ENCODE peak calls at places on chromosomes 7 and 10, in seven cellular contexts. S, L, X, I, J, R and A are unnamed samples.

GRCh38 chr7:146781352-146782116 is 664.9 kb downstream of the CNTNAP2 start:
- DNase-seq in X (no peak), I (no peak), L (no peak), J (no peak), S (no peak), R (peak), A (no peak)

GRCh38 chr10:451021-451471 is 238.4 kb downstream of the DIP2C start:
- DNase-seq in J (no peak), S (no peak), I (no peak), X (no peak), R (peak), L (no peak), A (no peak)

GRCh38 chr10:89391882-89392756 is at the start of gene IFIT1:
- DNase-seq in I (peak), R (peak), L (peak), S (no peak), J (peak), X (peak), A (peak)

GRCh38 chr7:125648543-125648942 is 718.9 kb upstream of the POT1 start:
- DNase-seq in R (no peak), X (no peak), J (no peak), L (no peak), S (no peak), I (no peak), A (no peak)

GRCh38 chr10:79179404-79180309 is 110.9 kb downstream of the ZMIZ1 start:
- DNase-seq in L (no peak), S (no peak), I (no peak), X (no peak), J (no peak), R (no peak), A (no peak)

GRCh38 chr10:127855584-127855881 is 37.2 kb downstream of the CLRN3 start:
- DNase-seq in R (no peak), X (no peak), S (no peak), L (no peak), J (no peak), I (no peak), A (no peak)

GRCh38 chr10:74750848-74751274 is 75.5 kb upstream of the KAT6B start:
- DNase-seq in X (no peak), S (no peak), I (no peak), L (no peak), J (no peak), R (no peak), A (no peak)

GRCh38 chr7:105215821-105216220 is 172.9 kb downstream of the SRPK2 start:
- DNase-seq in J (no peak), R (no peak), X (no peak), I (no peak), S (no peak), L (no peak), A (no peak)

GRCh38 chr10:3473271-3473670 is 300.7 kb upstream of the PITRM1 start:
- DNase-seq in J (no peak), I (no peak), X (no peak), R (no peak), S (no peak), L (no peak), A (no peak)

GRCh38 chr7:45682358-45682735 is 108.2 kb downstream of the ADCY1 start:
- DNase-seq in R (no peak), L (no peak), S (peak), J (no peak), I (no peak), X (no peak), A (no peak)

GRCh38 chr7:41924798-41925197 is 221.9 kb upstream of the INHBA start:
- DNase-seq in L (no peak), R (no peak), X (no peak), I (no peak), J (no peak), S (no peak), A (no peak)

GRCh38 chr10:118918116-118918515 is 111.4 kb upstream of the NANOS1 start:
- DNase-seq in R (no peak), S (no peak), I (no peak), L (no peak), J (no peak), X (no peak), A (no peak)

GRCh38 chr10:121460733-121461132 is 137.5 kb downstream of the FGFR2 start:
- DNase-seq in X (no peak), I (no peak), L (no peak), S (no peak), R (no peak), J (no peak), A (no peak)

GRCh38 chr7:9645756-9646155 is 1212.3 kb downstream of the NXPH1 start:
- DNase-seq in I (no peak), S (no peak), L (no peak), R (no peak), X (no peak), J (no peak), A (no peak)

GRCh38 chr10:67612156-67612555 is 83.8 kb downstream of the CTNNA3 start:
- DNase-seq in J (no peak), R (no peak), L (no peak), X (no peak), I (no peak), S (no peak), A (no peak)

GRCh38 chr10:34732926-34733325 is 82.2 kb downstream of the PARD3 start:
- DNase-seq in S (no peak), L (peak), X (peak), I (peak), J (no peak), R (peak), A (no peak)

GRCh38 chr10:27794157-27794556 is 48.5 kb upstream of the MKX start:
- DNase-seq in L (no peak), S (no peak), R (peak), X (no peak), I (peak), J (no peak), A (no peak)

GRCh38 chr10:83580373-83581012 is 558.8 kb upstream of the GHITM start:
- DNase-seq in R (no peak), L (no peak), S (no peak), J (no peak), X (no peak), I (no peak), A (no peak)

GRCh38 chr7:150374026-150374425 is 5.1 kb upstream of the ZNF775 start:
- DNase-seq in L (no peak), R (no peak), J (no peak), X (peak), S (no peak), I (no peak), A (no peak)

GRCh38 chr7:150372271-150373048 is 3.8 kb downstream of the REPIN1 start:
- DNase-seq in I (no peak), X (no peak), S (peak), L (no peak), J (no peak), R (no peak), A (no peak)

GRCh38 chr7:150374472-150374871 is 4.7 kb upstream of the ZNF775 start:
- DNase-seq in R (no peak), J (no peak), X (no peak), L (no peak), I (no peak), S (no peak), A (no peak)

GRCh38 chr7:150371996-150372270 is 3.3 kb downstream of the REPIN1 start:
- DNase-seq in L (no peak), S (peak), X (no peak), I (no peak), R (no peak), J (no peak), A (no peak)

DNA sequence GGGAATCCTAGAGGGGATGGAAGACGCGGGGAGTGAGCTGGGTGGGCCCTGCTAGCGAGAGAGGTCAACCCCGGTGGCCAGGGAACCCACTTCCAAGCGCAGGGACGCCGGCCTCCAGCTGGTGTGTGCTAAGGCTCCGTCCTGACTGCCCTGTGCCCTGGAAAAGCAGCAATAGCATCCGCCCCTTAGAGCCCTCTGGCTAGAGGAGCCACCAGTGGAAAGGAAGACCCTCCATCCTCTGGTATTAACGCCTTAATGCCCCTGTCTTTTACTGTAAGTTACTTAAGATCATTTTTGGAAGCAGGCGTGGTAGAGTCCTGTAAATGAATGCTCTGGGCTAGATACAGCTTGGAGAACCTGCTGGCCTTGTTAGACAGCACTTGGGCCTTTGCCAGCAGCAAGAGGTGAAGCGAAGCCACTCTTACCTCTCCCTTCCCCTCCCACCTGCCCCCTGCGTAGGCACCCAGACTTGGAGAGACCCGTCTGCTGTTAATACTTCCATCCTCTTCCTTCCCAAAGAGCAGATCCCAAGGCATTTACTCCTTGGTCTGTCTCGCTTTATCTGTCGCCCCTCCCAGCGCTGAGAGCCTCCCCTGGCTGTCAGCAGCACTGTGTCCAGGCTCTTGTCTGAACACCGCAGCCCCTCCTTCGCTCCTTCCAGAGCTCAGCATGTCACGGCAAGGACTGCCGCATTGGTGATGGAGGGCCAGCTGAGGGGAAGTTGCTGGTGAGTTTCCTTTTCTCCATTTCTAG is 4.6 kb downstream of the REPIN1 start:
- DNase-seq in L (no peak), J (no peak), S (no peak), I (no peak), X (peak), R (peak), A (no peak)
- TF ChIP-seq POLR2A in L (no peak), J (no peak), S (no peak), I (no peak), X (peak), R (no peak), A (no peak)

GRCh38 chr10:71349401-71349800 is 30.3 kb downstream of the SLC29A3 start:
- DNase-seq in I (peak), J (no peak), X (no peak), L (no peak), R (no peak), S (no peak), A (no peak)

GRCh38 chr10:71346731-71347130 is 27.7 kb downstream of the SLC29A3 start:
- DNase-seq in I (no peak), J (no peak), L (no peak), S (no peak), R (no peak), X (no peak), A (no peak)

GRCh38 chr10:71345720-71346119 is 26.7 kb downstream of the SLC29A3 start:
- DNase-seq in J (no peak), L (no peak), R (no peak), I (no peak), X (peak), S (peak), A (no peak)

GRCh38 chr10:71348850-71349249 is 29.8 kb downstream of the SLC29A3 start:
- DNase-seq in J (no peak), S (no peak), X (no peak), R (no peak), L (no peak), I (no peak), A (no peak)

DNA sequence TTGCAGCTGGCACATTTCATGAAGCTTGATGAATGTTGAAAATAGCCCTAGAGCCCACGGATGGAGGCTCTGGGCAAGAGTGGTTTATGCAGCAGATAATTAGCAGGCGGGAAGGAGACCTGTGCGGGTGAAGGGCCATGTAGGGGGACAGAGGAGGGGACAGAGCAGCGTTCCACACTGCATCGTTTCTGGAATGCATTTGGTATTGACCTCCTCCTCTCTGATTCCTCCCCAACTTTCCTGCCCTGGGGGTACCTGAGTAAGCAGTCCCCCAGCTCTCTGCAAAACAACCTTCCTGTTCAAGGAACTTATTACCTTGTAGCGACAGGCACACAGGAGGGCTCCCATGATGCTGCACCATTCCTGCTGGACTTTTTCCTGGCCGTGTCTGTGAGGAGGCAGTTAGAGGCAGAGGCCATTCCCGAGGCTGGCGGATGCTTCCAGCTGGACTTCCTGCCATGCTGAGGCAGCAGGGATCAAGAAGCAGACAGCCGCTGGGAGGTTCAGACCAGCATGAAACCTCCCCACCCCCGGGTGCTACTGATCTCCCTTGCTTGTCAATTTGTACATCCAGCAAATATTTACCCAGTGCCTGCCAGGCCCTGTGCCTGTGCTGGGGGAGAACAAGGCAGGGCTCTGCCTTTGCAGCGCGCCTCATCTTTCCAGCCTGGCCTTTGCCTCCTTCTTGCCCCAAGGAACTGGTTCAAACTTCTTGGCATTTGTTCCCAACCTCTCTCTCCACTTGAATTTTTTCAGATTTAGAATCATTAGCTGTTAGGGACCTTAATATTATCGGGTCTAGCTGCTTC is 28.7 kb downstream of the SLC29A3 start:
- DNase-seq in I (peak), J (no peak), X (no peak), L (no peak), R (no peak), S (peak), A (no peak)
- TF ChIP-seq POLR2A in I (no peak), J (no peak), X (no peak), L (no peak), R (no peak), S (no peak), A (no peak)

GRCh38 chr10:99659868-99660366 is 608 bp downstream of the ENTPD7 start:
- DNase-seq in I (no peak), L (no peak), J (no peak), S (no peak), R (no peak), X (no peak), A (no peak)

GRCh38 chr10:99660662-99661369 is 1.5 kb downstream of the ENTPD7 start:
- DNase-seq in L (no peak), S (no peak), X (no peak), R (no peak), I (no peak), J (no peak), A (no peak)

GRCh38 chr10:99658622-99659030 is 683 bp upstream of the ENTPD7 start:
- DNase-seq in L (peak), S (peak), X (peak), R (peak), I (peak), J (peak), A (no peak)

GRCh38 chr10:99661370-99661749 is 2.1 kb downstream of the ENTPD7 start:
- DNase-seq in L (no peak), S (no peak), X (no peak), J (no peak), I (peak), R (no peak), A (peak)

GRCh38 chr10:99659031-99659867 is at the start of gene ENTPD7:
- DNase-seq in S (peak), L (peak), R (peak), J (peak), I (peak), X (peak), A (peak)
- TF ChIP-seq POLR2A in S (peak), L (peak), R (peak), J (no peak), I (peak), X (peak), A (peak)

GRCh38 chr7:131501422-131501821 is 55.0 kb downstream of the PODXL start:
- DNase-seq in R (peak), I (no peak), S (no peak), J (no peak), X (no peak), L (no peak), A (no peak)

GRCh38 chr7:131504157-131504899 is 52.1 kb downstream of the PODXL start:
- DNase-seq in S (no peak), R (no peak), J (no peak), X (no peak), L (no peak), I (no peak), A (no peak)

GRCh38 chr7:131503639-131504038 is 52.8 kb downstream of the PODXL start:
- DNase-seq in R (no peak), S (no peak), X (no peak), L (no peak), J (no peak), I (no peak), A (no peak)

GRCh38 chr7:131501930-131502685 is 54.3 kb downstream of the PODXL start:
- DNase-seq in I (no peak), X (no peak), J (no peak), R (no peak), S (no peak), L (no peak), A (no peak)

GRCh38 chr7:131502810-131503545 is 53.5 kb downstream of the PODXL start:
- DNase-seq in X (no peak), I (no peak), S (no peak), J (peak), R (no peak), L (no peak), A (no peak)
- TF ChIP-seq POLR2A in X (peak), I (no peak), S (no peak), J (no peak), R (no peak), L (no peak), A (no peak)

DNA sequence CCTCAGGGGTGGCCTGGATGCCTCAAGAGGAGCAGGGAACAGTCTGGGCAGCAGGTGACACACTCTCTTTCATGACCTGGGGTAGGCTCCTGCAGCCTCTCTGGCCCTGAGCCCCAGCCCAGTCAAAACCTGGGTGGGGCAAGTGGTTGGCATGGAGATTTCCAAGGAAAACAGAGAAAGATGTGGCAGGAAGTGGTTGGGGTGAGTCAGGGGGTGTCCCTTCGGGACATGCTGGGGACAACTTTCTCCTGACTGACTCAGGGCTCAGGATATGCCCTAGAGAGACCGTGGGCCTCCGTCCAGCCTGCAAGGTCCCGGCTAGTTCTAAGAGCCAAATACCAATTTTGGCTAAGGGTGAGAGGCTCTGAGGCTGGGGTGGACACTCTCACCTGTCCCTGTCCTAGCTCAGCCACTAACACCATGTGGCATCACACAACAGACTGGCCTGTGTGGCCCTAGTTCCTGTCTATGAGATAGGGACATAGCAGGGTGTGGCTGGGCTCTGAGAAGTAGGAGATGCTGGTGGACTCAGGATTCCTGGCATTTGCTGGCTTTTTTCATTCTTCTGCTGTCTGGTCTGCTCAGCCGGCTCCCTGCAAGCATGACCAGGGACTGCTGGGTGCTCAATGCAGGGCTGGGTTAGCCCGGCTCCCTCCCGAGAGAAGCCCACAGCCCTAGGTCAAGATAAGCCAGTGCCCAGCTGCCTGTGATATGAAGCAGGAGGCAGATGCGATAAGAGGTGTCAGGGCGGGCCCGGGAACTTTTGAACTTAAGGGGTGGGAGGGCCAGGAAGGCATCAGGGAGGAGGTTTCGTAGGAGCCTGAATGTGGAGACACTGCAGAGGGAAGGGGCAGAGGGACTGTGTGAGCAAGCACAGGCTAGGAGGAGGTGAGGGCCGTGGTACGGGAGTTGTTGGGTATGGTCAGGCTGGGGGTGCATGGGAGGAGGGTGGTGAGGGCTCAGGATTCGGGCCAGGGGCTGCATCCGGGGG is 3.3 kb downstream of the AQP1 start:
- DNase-seq in I (peak), X (peak), S (no peak), J (no peak), R (peak), L (peak), A (peak)
- TF ChIP-seq POLR2A in I (no peak), X (no peak), S (no peak), J (no peak), R (no peak), L (no peak), A (peak)

GRCh38 chr7:98180751-98181150 is 30.5 kb upstream of the BHLHA15 start:
- DNase-seq in L (no peak), J (no peak), I (no peak), S (no peak), R (no peak), X (no peak), A (no peak)

GRCh38 chr7:98178762-98179490 is 32.3 kb upstream of the BHLHA15 start:
- DNase-seq in X (no peak), L (no peak), S (no peak), J (no peak), R (no peak), I (no peak), A (no peak)

GRCh38 chr7:98177553-98177952 is 33.7 kb upstream of the BHLHA15 start:
- DNase-seq in X (no peak), L (no peak), I (no peak), J (no peak), S (no peak), R (no peak), A (no peak)

GRCh38 chr7:98175260-98175604 is 36.0 kb upstream of the BHLHA15 start:
- DNase-seq in J (no peak), X (peak), R (no peak), I (no peak), L (no peak), S (no peak), A (no peak)

GRCh38 chr7:98178321-98178720 is 32.9 kb upstream of the BHLHA15 start:
- DNase-seq in R (no peak), J (no peak), I (peak), S (peak), L (no peak), X (no peak), A (no peak)
- TF ChIP-seq POLR2A in R (no peak), J (no peak), I (peak), S (no peak), L (no peak), X (no peak), A (no peak)

DNA sequence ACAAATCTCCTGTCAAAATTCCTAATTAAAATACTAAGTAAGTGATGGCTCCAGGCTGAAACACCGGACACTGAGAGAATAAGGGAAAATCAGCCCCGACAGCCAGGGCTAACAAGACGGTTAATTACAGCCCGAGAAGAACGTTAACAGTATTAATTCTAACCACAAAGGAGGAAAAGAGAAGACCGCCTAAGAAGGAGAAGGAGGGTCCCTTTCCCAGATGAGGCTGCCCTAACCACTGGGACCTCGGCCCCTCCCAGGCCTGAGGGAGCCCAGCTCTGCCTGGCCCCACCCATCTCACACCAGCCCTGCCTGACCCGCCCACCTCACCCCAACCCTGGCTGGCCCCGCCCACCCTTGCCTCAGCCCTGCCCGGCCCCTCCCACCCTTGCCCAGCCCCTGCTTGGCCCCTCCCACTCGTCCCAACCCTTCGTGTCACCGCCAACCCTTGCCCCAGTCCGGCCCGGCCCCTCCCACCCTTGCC is 51.3 kb downstream of the PWWP2B start:
- DNase-seq in S (peak), L (peak), J (peak), X (peak), I (peak), R (peak), A (peak)
- TF ChIP-seq POLR2A in S (peak), L (peak), J (peak), X (peak), I (peak), R (no peak), A (no peak)

GRCh38 chr10:70232155-70232858 is 922 bp downstream of the PPA1 start:
- DNase-seq in L (no peak), I (peak), R (peak), S (peak), X (peak), J (peak), A (peak)
- TF ChIP-seq POLR2A in L (no peak), I (no peak), R (no peak), S (peak), X (no peak), J (no peak), A (peak)